ENCODE peak calls at places on chromosome 3, in six cellular contexts. C, F, R, E, A and W are unnamed samples.

GRCh38 chr3:100260081-100260684 is 609 bp upstream of the TBC1D23 start:
- DNase-seq in C (no peak), F (no peak), R (peak), E (peak), A (peak), W (peak)

GRCh38 chr3:37907906-37908305 is 46.2 kb downstream of the CTDSPL start:
- DNase-seq in C (no peak), F (no peak), R (peak), E (no peak), A (no peak), W (no peak)

GRCh38 chr3:132326251-132326650 is 9.0 kb downstream of the ACP3 start:
- DNase-seq in C (no peak), F (no peak), R (no peak), E (no peak), A (no peak), W (no peak)

GRCh38 chr3:10666621-10667020 is 149.4 kb upstream of the SLC6A11 start:
- DNase-seq in C (no peak), F (no peak), R (no peak), E (no peak), A (no peak), W (no peak)

GRCh38 chr3:185764168-185764988 is 60.5 kb downstream of the IGF2BP2 start:
- DNase-seq in C (no peak), F (no peak), R (peak), E (peak), A (no peak), W (no peak)

GRCh38 chr3:161132391-161132790 is 27.2 kb upstream of the B3GALNT1 start:
- DNase-seq in C (no peak), F (no peak), R (no peak), E (no peak), A (no peak), W (no peak)

GRCh38 chr3:182482692-182483091 is 310.6 kb upstream of the ATP11B start:
- DNase-seq in C (no peak), F (no peak), R (no peak), E (no peak), A (no peak), W (no peak)

GRCh38 chr3:20064796-20065564 is 24.7 kb downstream of the KAT2B start:
- DNase-seq in C (no peak), F (no peak), R (peak), E (no peak), A (no peak), W (no peak)

GRCh38 chr3:179744667-179745066 is 91.8 kb downstream of the USP13 start:
- DNase-seq in C (no peak), F (no peak), R (no peak), E (no peak), A (no peak), W (no peak)

GRCh38 chr3:120645083-120645800 is 36.8 kb downstream of the HGD start:
- DNase-seq in C (no peak), F (no peak), R (no peak), E (no peak), A (peak), W (no peak)

GRCh38 chr3:31445701-31446100 is 87.0 kb upstream of the STT3B start:
- DNase-seq in C (no peak), F (no peak), R (no peak), E (no peak), A (no peak), W (no peak)
- H3K4me3 ChIP-seq in C (no peak), F (no peak), R (no peak), E (no peak), A (no peak), W (no peak)

GRCh38 chr3:184600685-184601377 is 39.2 kb downstream of the EPHB3 start:
- DNase-seq in C (no peak), F (no peak), R (peak), E (no peak), A (no peak), W (no peak)
- H3K4me3 ChIP-seq in C (no peak), F (no peak), R (no peak), E (no peak), A (no peak), W (no peak)

GRCh38 chr3:51382947-51383578 is 2.0 kb upstream of the MANF start:
- DNase-seq in C (no peak), F (no peak), R (no peak), E (no peak), A (no peak), W (no peak)
- H3K4me3 ChIP-seq in C (peak), F (no peak), R (no peak), E (no peak), A (no peak), W (no peak)

GRCh38 chr3:98772022-98772421 is 8.9 kb downstream of the ST3GAL6 start:
- DNase-seq in C (no peak), F (no peak), R (no peak), E (no peak), A (no peak), W (no peak)
- H3K4me3 ChIP-seq in C (no peak), F (no peak), R (no peak), E (no peak), A (no peak), W (no peak)

DNA sequence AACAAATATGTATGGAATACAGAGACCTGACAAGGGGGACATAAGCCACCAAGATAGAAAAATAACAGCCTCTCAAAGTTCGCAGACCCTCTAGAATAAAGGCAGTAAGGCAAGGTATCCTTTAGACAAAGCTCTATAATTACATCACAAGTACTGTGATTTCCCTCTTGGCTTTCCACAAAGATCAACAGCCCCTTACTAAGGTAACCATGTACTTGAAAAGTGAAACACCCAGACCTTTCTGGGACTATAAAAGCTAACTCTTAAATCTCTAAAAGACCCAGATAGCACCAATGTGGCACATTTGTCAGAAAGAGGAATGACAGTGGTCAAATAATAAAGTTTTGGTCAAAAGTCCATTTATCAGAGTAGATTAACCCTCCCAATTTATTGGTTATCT is 51.9 kb downstream of the TBL1XR1 start:
- DNase-seq in C (no peak), F (no peak), R (no peak), E (no peak), A (no peak), W (no peak)
- H3K4me3 ChIP-seq in C (no peak), F (no peak), R (no peak), E (no peak), A (no peak), W (no peak)

DNA sequence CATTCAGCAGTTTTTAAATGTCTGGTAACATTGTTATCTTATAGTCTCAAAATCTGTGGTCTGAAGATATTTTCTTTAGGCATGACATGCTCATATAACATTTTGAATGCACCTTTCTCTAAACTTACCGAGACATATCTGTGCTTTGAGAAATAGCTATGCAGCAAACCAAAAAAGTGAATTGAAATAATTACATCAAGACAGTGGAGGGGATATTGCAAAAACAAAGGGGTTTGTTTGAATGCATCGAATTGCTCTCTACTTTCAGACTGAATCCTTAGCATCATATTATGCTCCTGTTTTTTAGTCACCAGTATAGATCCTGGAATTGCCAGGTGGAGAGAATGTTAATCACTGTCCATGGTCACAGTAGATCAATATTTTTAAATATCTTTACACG is 5.1 kb downstream of the ARPP21 start:
- DNase-seq in C (no peak), F (no peak), R (no peak), E (no peak), A (no peak), W (no peak)
- H3K4me3 ChIP-seq in C (no peak), F (no peak), R (no peak), E (no peak), A (no peak), W (no peak)

DNA sequence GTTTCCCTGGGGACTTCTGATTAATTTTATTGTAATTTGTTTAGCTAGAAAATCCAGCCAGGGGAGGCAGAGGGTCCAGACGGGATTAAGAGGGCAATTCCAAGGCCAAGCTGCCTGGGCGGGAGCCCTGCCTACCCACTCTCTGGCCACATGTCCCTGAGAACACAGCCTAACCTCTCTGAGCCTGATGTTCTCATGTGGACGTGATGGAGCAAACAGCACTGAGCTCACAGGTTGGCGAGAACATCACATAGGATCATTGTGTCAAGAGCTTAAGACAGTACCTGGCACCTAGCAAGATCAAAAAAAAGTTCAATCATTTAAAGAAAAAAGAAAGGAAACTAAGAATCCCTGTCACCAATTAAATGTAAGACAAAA is 1.0 kb downstream of the LRRC2 start:
- DNase-seq in C (no peak), F (no peak), R (no peak), E (no peak), A (no peak), W (no peak)
- H3K4me3 ChIP-seq in C (no peak), F (peak), R (no peak), E (no peak), A (peak), W (peak)

GRCh38 chr3:109112946-109113345 is 5.0 kb downstream of the MORC1 start:
- DNase-seq in C (no peak), F (no peak), R (no peak), E (no peak), A (peak), W (no peak)
- H3K4me3 ChIP-seq in C (no peak), F (no peak), R (no peak), E (no peak), A (no peak), W (no peak)